ENCODE peak calls at places on chromosome 11, in six cellular contexts. C, W, K, Z, U and M are unnamed samples.

GRCh38 chr11:65468874-65469333 is 29.9 kb upstream of the MALAT1 start:
- DNase-seq in C (peak), W (peak), K (no peak), Z (peak), U (peak), M (peak)

GRCh38 chr11:128621491-128622136 is 34.3 kb upstream of the ETS1 start:
- DNase-seq in C (no peak), W (no peak), K (no peak), Z (no peak), U (no peak), M (no peak)

GRCh38 chr11:69300124-69301032 is 6.4 kb downstream of the MYEOV start:
- DNase-seq in C (no peak), W (no peak), K (no peak), Z (peak), U (no peak), M (no peak)

GRCh38 chr11:110091995-110092576 is 1.1 kb upstream of the ZC3H12C start:
- DNase-seq in C (no peak), W (no peak), K (no peak), Z (no peak), U (no peak), M (peak)

GRCh38 chr11:66047541-66048365 is 1.2 kb downstream of the GAL3ST3 start:
- DNase-seq in C (no peak), W (no peak), K (no peak), Z (no peak), U (no peak), M (no peak)

GRCh38 chr11:5129457-5129877 is 8.7 kb downstream of the OR52A5 start:
- DNase-seq in C (no peak), W (no peak), K (no peak), Z (peak), U (no peak), M (no peak)

GRCh38 chr11:12274558-12275197 is 102.7 kb upstream of the PARVA start:
- DNase-seq in C (no peak), W (no peak), K (no peak), Z (peak), U (no peak), M (no peak)

GRCh38 chr11:117171648-117172051 is 6.9 kb upstream of the SIDT2 start:
- DNase-seq in C (no peak), W (no peak), K (no peak), Z (peak), U (peak), M (no peak)

GRCh38 chr11:64665381-64665780 is 57.6 kb downstream of the NRXN2 start:
- DNase-seq in C (no peak), W (no peak), K (no peak), Z (peak), U (no peak), M (peak)

GRCh38 chr11:30046211-30046945 is 29.5 kb upstream of the KCNA4 start:
- DNase-seq in C (peak), W (no peak), K (no peak), Z (peak), U (no peak), M (peak)

GRCh38 chr11:6351782-6352181 is 31.5 kb upstream of the CAVIN3 start:
- DNase-seq in C (no peak), W (no peak), K (no peak), Z (no peak), U (no peak), M (no peak)

GRCh38 chr11:20008870-20009644 is 151.2 kb downstream of the DBX1 start:
- DNase-seq in C (no peak), W (no peak), K (no peak), Z (no peak), U (no peak), M (no peak)

GRCh38 chr11:12330491-12331231 is 46.7 kb upstream of the PARVA start:
- DNase-seq in C (no peak), W (no peak), K (no peak), Z (no peak), U (no peak), M (peak)

GRCh38 chr11:66868726-66869291 is 11.9 kb downstream of the LRFN4 start:
- DNase-seq in C (peak), W (no peak), K (no peak), Z (peak), U (peak), M (peak)

GRCh38 chr11:79564288-79564925 is 123.6 kb upstream of the TENM4 start:
- DNase-seq in C (no peak), W (no peak), K (no peak), Z (no peak), U (no peak), M (no peak)

GRCh38 chr11:117973446-117973922 is 12.7 kb upstream of the IL10RA start:
- DNase-seq in C (no peak), W (no peak), K (no peak), Z (no peak), U (no peak), M (no peak)

GRCh38 chr11:59137190-59137589 is 5.5 kb upstream of the FAM111A start:
- DNase-seq in C (no peak), W (no peak), K (no peak), Z (no peak), U (no peak), M (no peak)

GRCh38 chr11:69385832-69386415 is 92.0 kb downstream of the MYEOV start:
- DNase-seq in C (no peak), W (no peak), K (no peak), Z (no peak), U (peak), M (no peak)

GRCh38 chr11:59102259-59102765 is 4.7 kb upstream of the FAM111B start:
- DNase-seq in C (peak), W (peak), K (no peak), Z (peak), U (peak), M (peak)

GRCh38 chr11:82239498-82239897 is 494.2 kb downstream of the FAM181B start:
- DNase-seq in C (no peak), W (no peak), K (no peak), Z (no peak), U (no peak), M (no peak)

GRCh38 chr11:12831471-12832202 is 157.4 kb downstream of the TEAD1 start:
- DNase-seq in C (no peak), W (no peak), K (no peak), Z (no peak), U (no peak), M (no peak)

GRCh38 chr11:116697639-116698038 is 75.1 kb downstream of the BUD13 start:
- DNase-seq in C (peak), W (no peak), K (peak), Z (no peak), U (peak), M (no peak)

GRCh38 chr11:6576471-6577373 is 26.7 kb downstream of the RRP8 start:
- DNase-seq in C (peak), W (peak), K (no peak), Z (no peak), U (no peak), M (peak)

GRCh38 chr11:47149781-47150180 is 26.9 kb downstream of the ARFGAP2 start:
- DNase-seq in C (no peak), W (no peak), K (no peak), Z (no peak), U (no peak), M (no peak)
- H3K4me3 ChIP-seq in C (no peak), W (no peak), K (no peak), Z (no peak), U (no peak), M (no peak)

GRCh38 chr11:126473269-126473668 is 117.8 kb downstream of the ST3GAL4 start:
- DNase-seq in C (no peak), W (no peak), K (no peak), Z (no peak), U (no peak), M (no peak)
- TF ChIP-seq POLR2AphosphoS5 in C (no peak), W (no peak), K (no peak), Z (no peak), U (no peak), M (no peak)

DNA sequence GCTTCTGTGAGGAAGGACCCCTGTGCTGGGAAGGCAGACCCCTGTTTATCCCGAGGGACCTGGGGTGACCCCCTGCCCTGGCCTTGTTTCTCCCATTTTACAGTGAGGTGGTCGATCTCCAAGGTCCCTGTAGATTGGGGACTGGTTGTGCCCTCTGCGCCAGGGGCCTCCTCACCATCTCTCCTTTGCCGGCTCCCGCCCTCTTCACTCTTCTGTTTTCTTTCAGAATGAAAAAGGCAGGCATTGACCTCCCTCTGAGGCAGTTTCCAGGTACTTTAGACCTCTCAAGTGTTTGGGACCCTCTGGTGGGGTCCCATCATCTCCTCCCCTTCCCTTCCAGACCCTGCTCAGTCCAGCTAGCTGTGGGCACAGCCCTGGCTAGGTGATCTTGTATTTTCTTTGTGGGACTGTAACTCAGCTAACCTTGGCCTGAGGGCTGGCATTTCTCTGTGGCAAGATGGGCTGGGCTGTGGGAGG is 1.5 kb downstream of the SERPINH1 start:
- DNase-seq in C (no peak), W (peak), K (no peak), Z (no peak), U (no peak), M (no peak)
- H3K4me3 ChIP-seq in C (peak), W (peak), K (peak), Z (peak), U (peak), M (peak)

GRCh38 chr11:978073-978720 is 52.5 kb downstream of the AP2A2 start:
- DNase-seq in C (no peak), W (no peak), K (no peak), Z (no peak), U (no peak), M (no peak)
- TF ChIP-seq POLR2AphosphoS5 in C (no peak), W (no peak), K (no peak), Z (no peak), U (no peak), M (no peak)

GRCh38 chr11:60937144-60937527 is 12.9 kb downstream of the TMEM132A start:
- DNase-seq in C (no peak), W (peak), K (no peak), Z (no peak), U (no peak), M (no peak)
- H3K4me3 ChIP-seq in C (no peak), W (no peak), K (no peak), Z (no peak), U (no peak), M (no peak)

DNA sequence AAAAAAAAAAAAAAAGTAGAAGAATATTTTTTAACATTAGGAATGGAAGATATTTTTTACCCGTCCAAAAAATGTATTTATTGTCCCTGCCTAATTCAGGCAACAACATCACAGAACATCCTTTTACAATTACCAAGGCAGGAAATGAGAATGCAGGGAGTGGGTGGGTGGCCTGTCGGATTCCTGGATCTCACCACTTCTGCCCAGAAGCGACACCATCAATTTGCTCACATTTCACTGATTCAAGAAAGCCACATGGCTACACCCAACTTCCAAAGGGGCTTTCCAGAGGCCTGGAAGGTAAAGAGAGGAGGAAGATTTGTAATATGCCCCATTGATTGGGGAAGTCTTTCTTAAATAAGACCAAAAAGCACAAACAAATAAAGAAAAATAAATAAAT is 93.8 kb upstream of the CLPB start:
- DNase-seq in C (no peak), W (no peak), K (no peak), Z (no peak), U (no peak), M (no peak)
- TF ChIP-seq POLR2AphosphoS5 in C (no peak), W (no peak), K (no peak), Z (no peak), U (no peak), M (no peak)

DNA sequence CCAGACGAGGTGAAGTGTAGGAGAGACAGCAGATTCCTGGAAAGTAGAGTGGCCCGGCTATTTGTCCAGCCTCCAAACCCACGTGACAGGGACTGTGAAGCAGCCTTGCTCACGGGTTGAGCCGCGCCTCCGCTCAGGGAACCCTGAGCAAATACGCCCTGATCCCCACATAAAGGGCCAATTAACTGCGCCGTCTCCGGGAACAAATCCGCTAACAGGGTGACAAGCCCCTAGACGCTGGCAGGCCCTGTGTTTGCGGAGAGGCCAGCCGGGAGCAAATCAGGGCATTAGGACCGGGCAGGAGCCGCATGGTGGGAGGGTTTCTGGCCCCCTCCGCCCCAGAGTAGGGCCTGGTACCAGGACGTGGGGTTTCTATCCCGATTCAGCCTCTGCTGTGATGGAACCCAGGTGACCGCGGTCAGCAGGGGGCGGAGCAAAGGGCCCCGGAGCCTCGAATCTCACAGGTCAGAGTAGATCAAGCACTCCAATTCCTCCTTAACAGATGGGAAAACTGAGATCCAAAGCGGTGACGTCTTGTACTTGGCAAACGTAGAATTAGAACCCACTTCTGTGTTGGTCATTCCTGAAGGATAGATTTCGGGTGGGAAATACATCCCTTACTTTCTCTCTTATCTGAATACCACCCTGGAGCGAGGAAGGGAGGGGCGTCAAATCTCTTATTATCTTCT is 2.0 kb upstream of the ROBO3 start:
- DNase-seq in C (peak), W (no peak), K (no peak), Z (no peak), U (peak), M (peak)
- H3K4me3 ChIP-seq in C (no peak), W (no peak), K (peak), Z (no peak), U (peak), M (peak)

GRCh38 chr11:91956711-91957110 is 267.9 kb upstream of the FAT3 start:
- DNase-seq in C (no peak), W (peak), K (no peak), Z (no peak), U (no peak), M (no peak)

GRCh38 chr11:91960770-91961169 is 263.8 kb upstream of the FAT3 start:
- DNase-seq in C (no peak), W (no peak), K (no peak), Z (no peak), U (no peak), M (no peak)

GRCh38 chr11:91952056-91952455 is 272.6 kb upstream of the FAT3 start:
- DNase-seq in C (no peak), W (no peak), K (no peak), Z (no peak), U (no peak), M (no peak)

GRCh38 chr11:91959411-91959810 is 265.2 kb upstream of the FAT3 start:
- DNase-seq in C (no peak), W (no peak), K (no peak), Z (no peak), U (no peak), M (no peak)

DNA sequence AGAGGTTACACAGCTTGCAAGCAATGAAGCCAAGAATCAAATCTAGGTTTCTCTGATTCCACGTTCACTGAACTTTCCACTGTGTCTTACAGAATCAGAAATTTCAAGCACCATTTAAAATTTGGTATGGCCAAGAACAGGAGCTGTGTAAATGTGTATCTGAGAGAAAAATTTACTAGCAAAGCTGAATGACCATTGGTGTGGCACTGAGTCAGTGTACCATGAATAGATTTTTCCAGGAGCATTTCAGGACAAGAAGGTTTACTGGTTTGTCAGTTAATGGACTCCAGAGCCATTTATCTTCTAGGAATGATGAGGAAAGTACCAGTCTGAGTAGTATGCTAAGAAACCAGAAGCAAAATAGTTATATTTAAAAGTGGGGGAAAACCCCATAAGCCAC is 269.4 kb upstream of the FAT3 start:
- DNase-seq in C (no peak), W (no peak), K (no peak), Z (no peak), U (no peak), M (no peak)
- TF ChIP-seq POLR2AphosphoS5 in C (no peak), W (no peak), K (no peak), Z (no peak), U (no peak), M (no peak)